ENCODE peak calls at places on chromosomes 4 and X, in eight cellular contexts. B, S, G, D, T, X, K and M are unnamed samples. For H3K27me3 and H3K4me1, the result is how much of the 10 kb centered on the place peaks cover.

GRCh38 chr4:146194212-146194611 is 18.7 kb downstream of the LSM6 start:
- DNase-seq in B (no peak), S (no peak), G (no peak), D (no peak), T (no peak), X (no peak), K (no peak), M (no peak)

GRCh38 chr4:42412251-42412650 is 15.0 kb downstream of the SHISA3 start:
- DNase-seq in B (no peak), S (no peak), G (no peak), D (peak), T (no peak), X (no peak), K (no peak), M (no peak)

GRCh38 chr4:84952004-84952403 is 14.5 kb downstream of the WDFY3 start:
- DNase-seq in B (no peak), S (no peak), G (no peak), D (no peak), T (no peak), X (no peak), K (no peak), M (no peak)

GRCh38 chr4:79645942-79646341 is 237.9 kb upstream of the GK2 start:
- DNase-seq in B (no peak), S (no peak), G (no peak), D (no peak), T (no peak), X (no peak), K (no peak), M (no peak)

GRCh38 chr4:140615451-140615850 is 46.7 kb upstream of the UCP1 start:
- DNase-seq in B (no peak), S (no peak), G (no peak), D (peak), T (no peak), X (no peak), K (no peak), M (peak)

GRCh38 chrX:3191186-3191585 is 149.9 kb downstream of the ARSF start:
- DNase-seq in B (no peak), S (no peak), G (no peak), D (no peak), T (no peak), X (no peak), K (no peak), M (no peak)

GRCh38 chr4:20359692-20360091 is 108.0 kb downstream of the SLIT2 start:
- DNase-seq in B (no peak), S (no peak), G (no peak), D (no peak), T (no peak), X (no peak), K (no peak), M (no peak)

GRCh38 chr4:110049951-110050925 is 137.6 kb downstream of the EGF start:
- DNase-seq in B (peak), S (peak), G (no peak), D (peak), T (peak), X (no peak), K (peak), M (peak)

GRCh38 chrX:135522132-135522530 is 1.7 kb downstream of the INTS6L start:
- DNase-seq in B (no peak), S (no peak), G (no peak), D (no peak), T (no peak), X (no peak), K (no peak), M (no peak)

GRCh38 chr4:169251291-169252235 is 19.2 kb downstream of the SH3RF1 start:
- DNase-seq in B (no peak), S (no peak), G (no peak), D (peak), T (no peak), X (no peak), K (no peak), M (peak)
- H3K27ac ChIP-seq in B (no peak), S (peak), G (peak), D (no peak), T (no peak), X (no peak), K (no peak), M (peak)

DNA sequence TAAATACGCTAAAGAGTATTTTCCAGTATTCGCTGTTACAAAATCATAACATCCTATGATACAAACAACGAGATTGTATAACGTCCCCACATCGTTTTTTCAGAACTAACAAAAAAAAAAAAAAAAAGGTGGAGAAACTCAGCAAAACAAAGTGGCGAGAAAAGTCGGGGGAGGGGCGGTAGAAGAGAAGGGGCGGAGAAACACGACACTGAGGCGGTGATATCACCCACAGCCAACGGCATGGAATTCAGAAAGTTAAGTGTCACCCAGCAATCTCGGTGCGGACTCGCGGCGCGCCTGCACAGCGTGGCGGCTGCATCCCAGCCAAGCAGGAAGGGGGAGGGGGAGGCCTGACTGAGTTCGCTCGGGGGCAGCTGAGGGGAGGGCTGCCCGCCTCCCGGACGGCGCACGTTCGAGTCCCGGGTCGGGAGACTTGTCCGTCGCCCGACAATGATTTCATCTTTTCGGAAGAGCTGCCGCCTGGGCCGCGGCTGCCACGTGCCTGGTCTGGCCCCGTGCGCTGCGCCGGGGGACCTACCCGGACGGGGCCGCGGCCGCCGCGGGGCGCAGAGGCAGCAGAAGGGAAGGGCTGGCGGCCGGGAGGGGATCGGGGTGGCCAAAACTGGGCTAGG is 830 bp downstream of the SETD7 start:
- DNase-seq in B (peak), S (peak), G (peak), D (peak), T (peak), X (peak), K (peak), M (peak)
- H3K27me3 ChIP-seq in B (under half), S (under half), G (under half), D (under half), T (under half), X (under half), K (under half), M (under half)

DNA sequence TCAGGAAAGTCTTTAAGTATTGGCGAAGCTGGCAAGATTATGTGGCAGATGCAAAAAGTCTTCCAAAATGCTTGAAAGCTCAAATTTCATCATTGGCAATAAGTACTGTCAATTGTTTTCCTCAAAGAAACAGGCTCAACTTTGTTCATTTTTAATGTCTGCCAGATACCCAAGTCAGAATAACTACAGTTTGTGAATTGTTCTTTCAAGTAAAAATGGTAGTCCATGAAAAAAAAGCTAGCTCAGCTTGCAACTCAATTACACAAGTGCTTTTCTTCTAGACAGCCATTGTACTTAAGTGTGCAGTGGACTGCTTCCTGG is 70.5 kb downstream of the AFF1 start:
- DNase-seq in B (no peak), S (no peak), G (no peak), D (no peak), T (no peak), X (no peak), K (no peak), M (no peak)
- H3K4me1 ChIP-seq in B (under half), S (under half), G (under half), D (under half), T (half or more), X (under half), K (under half), M (under half)

GRCh38 chr4:1041936-1042330 is 30.5 kb downstream of the FGFRL1 start:
- DNase-seq in B (no peak), S (no peak), G (no peak), D (no peak), T (no peak), X (no peak), K (no peak), M (no peak)

GRCh38 chr4:1038948-1039492 is 27.6 kb downstream of the FGFRL1 start:
- DNase-seq in B (no peak), S (no peak), G (no peak), D (no peak), T (no peak), X (no peak), K (no peak), M (no peak)

GRCh38 chr4:1040344-1041146 is 29.1 kb downstream of the FGFRL1 start:
- DNase-seq in B (no peak), S (no peak), G (no peak), D (no peak), T (no peak), X (no peak), K (no peak), M (no peak)

GRCh38 chr4:1041147-1041935 is 29.9 kb downstream of the FGFRL1 start:
- DNase-seq in B (no peak), S (no peak), G (no peak), D (no peak), T (no peak), X (no peak), K (no peak), M (no peak)

DNA sequence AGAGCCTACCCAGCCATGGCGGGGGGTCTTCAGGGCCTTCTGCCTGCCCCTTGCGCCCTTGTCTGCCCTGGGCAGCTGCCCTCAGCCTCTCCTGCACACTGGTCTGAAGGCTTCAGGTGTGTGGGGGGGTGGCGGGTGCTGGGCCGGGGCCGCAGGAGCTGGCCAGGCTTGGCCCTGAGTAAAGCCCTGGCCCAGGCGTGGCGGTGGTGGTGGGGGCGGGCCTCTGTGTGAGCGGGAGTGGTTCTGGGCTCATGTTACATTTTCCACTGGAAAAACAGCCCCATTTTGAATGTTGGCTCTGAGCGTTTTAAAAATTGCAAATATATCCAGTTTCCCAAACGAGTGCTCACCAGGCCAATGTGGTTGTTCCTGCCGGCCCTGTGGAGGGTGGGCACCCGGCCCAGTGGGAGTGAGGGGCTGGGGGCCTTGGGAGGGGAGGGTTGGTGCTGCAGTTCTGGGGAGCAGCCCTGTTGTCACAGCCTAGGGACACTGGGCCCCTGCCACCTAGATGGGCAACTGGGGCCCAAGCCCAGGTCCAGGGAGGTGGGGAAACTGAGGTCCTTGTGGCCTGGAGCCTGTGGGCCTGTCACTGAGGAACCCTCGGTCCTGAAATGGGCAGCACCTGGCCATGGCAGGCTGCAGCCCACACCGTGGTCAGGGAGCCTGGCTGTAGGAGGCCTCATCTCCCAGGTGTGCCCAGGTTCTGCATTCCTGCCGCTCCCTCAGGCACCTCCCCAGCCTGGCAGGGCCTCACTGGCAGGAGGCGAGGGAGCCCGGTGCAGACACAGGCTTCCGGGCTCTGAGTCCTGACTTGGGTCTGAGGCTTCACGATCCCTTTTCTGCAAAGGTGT is 28.3 kb downstream of the FGFRL1 start:
- DNase-seq in B (no peak), S (no peak), G (no peak), D (peak), T (no peak), X (no peak), K (no peak), M (no peak)
- H3K27ac ChIP-seq in B (no peak), S (no peak), G (peak), D (no peak), T (no peak), X (no peak), K (peak), M (no peak)